ENCODE peak calls at places on chromosomes 13 and 19, in eight cellular contexts. H is stomach, N is heart left ventricle, R is sigmoid colon, S is lower leg skin, P is GM12878, A is testis, E is esophagus muscularis mucosa. O is an unnamed sample.

GRCh38 chr13:114128624-114129522 is 3.5 kb downstream of the RASA3 start:
- DNase-seq in S (peak), H (peak), A (peak), N (peak), E (no peak), P (peak), R (peak), O (peak)

GRCh38 chr19:38989066-38989605 is 13.6 kb upstream of the FBXO17 start:
- DNase-seq in P (no peak), S (no peak), H (no peak), A (peak), R (no peak), E (no peak), N (no peak), O (no peak)

GRCh38 chr13:46982856-46983582 is 86.2 kb upstream of the HTR2A start:
- DNase-seq in R (no peak), N (no peak), H (no peak), S (no peak), E (no peak), P (peak), A (no peak), O (no peak)

GRCh38 chr19:29475469-29475868 is 50.3 kb upstream of the VSTM2B start:
- DNase-seq in H (no peak), A (no peak), E (peak), S (no peak), P (no peak), R (no peak), N (no peak), O (no peak)

GRCh38 chr13:72545030-72545719 is 182.3 kb downstream of the MZT1 start:
- DNase-seq in S (no peak), P (no peak), R (no peak), A (no peak), E (no peak), H (no peak), N (no peak), O (no peak)

GRCh38 chr19:42433503-42434260 is 6.5 kb upstream of the LIPE start:
- DNase-seq in N (peak), R (no peak), A (peak), S (peak), P (no peak), H (peak), E (no peak), O (peak)

GRCh38 chr19:748274-748598 is 2.7 kb upstream of the MISP start:
- DNase-seq in S (no peak), P (no peak), N (no peak), E (no peak), A (no peak), R (no peak), H (peak), O (no peak)

GRCh38 chr13:21573920-21574712 is 29.9 kb downstream of the MICU2 start:
- DNase-seq in S (no peak), H (no peak), N (no peak), A (no peak), E (no peak), R (no peak), P (no peak), O (no peak)

GRCh38 chr19:43229315-43229714 is 23.9 kb upstream of the PSG4 start:
- DNase-seq in R (no peak), A (no peak), S (no peak), N (no peak), P (no peak), H (no peak), E (no peak), O (no peak)

GRCh38 chr19:53927745-53928144 is 18.7 kb downstream of the CACNG7 start:
- DNase-seq in E (no peak), A (peak), H (no peak), S (no peak), R (no peak), N (no peak), P (no peak), O (no peak)

GRCh38 chr13:44414771-44415170 is 41.1 kb downstream of the SERP2 start:
- DNase-seq in R (no peak), A (peak), P (no peak), E (no peak), S (no peak), N (no peak), H (no peak), O (no peak)

GRCh38 chr13:40586886-40587285 is 79.6 kb downstream of the FOXO1 start:
- DNase-seq in N (no peak), A (no peak), P (no peak), S (no peak), H (no peak), R (no peak), E (no peak), O (no peak)

GRCh38 chr13:60869941-60870613 is 473.1 kb downstream of the TDRD3 start:
- DNase-seq in S (no peak), E (no peak), N (peak), A (no peak), H (no peak), R (no peak), P (no peak), O (no peak)

GRCh38 chr19:41299755-41300089 is 10.2 kb upstream of the CCDC97 start:
- DNase-seq in E (no peak), S (peak), H (peak), R (peak), A (no peak), P (no peak), N (peak), O (no peak)

GRCh38 chr19:8392017-8392591 is 1.9 kb downstream of the RAB11B start:
- DNase-seq in H (peak), R (peak), S (no peak), A (peak), P (no peak), N (peak), E (no peak), O (no peak)

GRCh38 chr19:39082745-39083598 is 1.2 kb upstream of the ACP7 start:
- DNase-seq in R (no peak), S (no peak), H (no peak), A (no peak), P (no peak), N (no peak), E (no peak), O (no peak)

GRCh38 chr13:37747071-37747612 is 122.4 kb downstream of the TRPC4 start:
- DNase-seq in S (no peak), A (no peak), E (no peak), R (no peak), N (no peak), H (no peak), P (no peak), O (no peak)

GRCh38 chr19:42386974-42387707 is 3.0 kb downstream of the CNFN start:
- DNase-seq in S (peak), A (peak), N (peak), R (peak), E (no peak), H (peak), P (no peak), O (peak)

GRCh38 chr19:55698256-55698655 is 23.2 kb downstream of the EPN1 start:
- DNase-seq in R (peak), A (no peak), P (no peak), N (peak), S (no peak), E (no peak), H (no peak), O (no peak)

GRCh38 chr19:28737021-28737525 is 475.9 kb downstream of the UQCRFS1 start:
- DNase-seq in A (no peak), R (no peak), N (no peak), P (peak), E (no peak), S (no peak), H (no peak), O (peak)

GRCh38 chr13:109737046-109737573 is 49.3 kb downstream of the IRS2 start:
- DNase-seq in R (no peak), S (no peak), P (no peak), A (no peak), N (peak), E (no peak), H (no peak), O (no peak)

GRCh38 chr13:44417876-44418275 is 44.3 kb downstream of the SERP2 start:
- DNase-seq in N (no peak), P (no peak), E (no peak), A (no peak), R (no peak), S (no peak), H (no peak), O (no peak)

GRCh38 chr13:40992678-40993077 is 26.4 kb downstream of the ELF1 start:
- DNase-seq in H (no peak), R (no peak), S (no peak), P (no peak), E (no peak), A (no peak), N (no peak), O (no peak)

GRCh38 chr13:95087746-95088305 is 213.4 kb downstream of the ABCC4 start:
- DNase-seq in N (no peak), S (no peak), E (no peak), P (no peak), A (no peak), H (no peak), R (no peak), O (no peak)

GRCh38 chr19:49614096-49614857 is 23.3 kb downstream of the PRR12 start:
- DNase-seq in P (no peak), S (no peak), E (no peak), H (no peak), A (no peak), N (no peak), R (no peak), O (peak)

GRCh38 chr19:30752201-30752600 is 380.0 kb downstream of the ZNF536 start:
- DNase-seq in A (no peak), S (no peak), R (no peak), N (no peak), H (no peak), E (peak), P (no peak), O (no peak)

GRCh38 chr19:17553256-17553655 is 2.2 kb upstream of the COLGALT1 start:
- DNase-seq in R (peak), S (peak), H (no peak), N (peak), E (no peak), A (peak), P (no peak), O (no peak)

GRCh38 chr13:94535231-94535630 is 55.7 kb upstream of the DCT start:
- DNase-seq in H (no peak), N (no peak), S (no peak), R (no peak), A (no peak), E (no peak), P (no peak), O (no peak)

GRCh38 chr13:87376081-87376480 is 295.1 kb upstream of the SLITRK5 start:
- DNase-seq in S (no peak), H (no peak), A (no peak), N (no peak), E (no peak), P (no peak), R (no peak), O (peak)

GRCh38 chr19:2061936-2062729 is 11.1 kb upstream of the MKNK2 start:
- DNase-seq in A (no peak), P (no peak), H (no peak), S (no peak), N (no peak), R (no peak), E (no peak), O (no peak)

DNA sequence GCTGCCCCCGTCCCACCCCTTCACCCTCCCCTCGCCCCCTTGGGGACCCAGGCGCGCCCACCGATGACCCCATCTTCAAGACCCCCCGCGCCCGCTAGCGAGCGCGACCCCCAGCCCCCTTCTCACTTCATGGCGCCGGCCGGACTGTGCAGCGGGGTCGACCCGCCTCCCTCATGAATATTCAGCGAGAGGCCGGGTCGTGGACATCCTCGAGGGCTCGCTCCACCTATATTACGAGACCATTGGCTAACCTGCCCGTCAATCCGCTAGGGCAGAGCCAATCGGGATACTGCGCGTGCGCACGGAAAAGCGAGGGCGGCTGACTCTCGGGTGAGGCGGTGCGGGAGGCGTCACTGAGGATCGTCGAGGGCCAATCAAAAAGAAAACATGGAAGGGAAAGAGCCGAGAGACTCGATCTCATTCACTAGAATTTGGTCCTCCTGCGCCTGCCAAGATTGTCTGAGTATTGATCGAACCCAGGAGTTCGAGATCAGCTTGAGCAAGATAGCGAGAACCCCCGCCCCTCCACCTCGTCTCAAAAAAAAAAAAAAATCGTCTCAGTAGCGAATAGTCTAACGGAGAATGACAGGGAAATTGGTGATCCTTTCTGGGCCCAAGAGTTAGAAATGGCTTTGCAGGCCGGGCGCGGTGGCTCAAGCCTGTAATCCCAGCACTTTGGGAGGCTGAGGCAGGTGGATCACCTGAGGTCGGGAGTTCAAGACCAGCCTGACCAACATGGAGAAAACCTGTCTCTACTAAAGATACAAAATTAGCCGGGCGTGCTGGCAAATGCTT is at the start of gene ERCC2:
- DNase-seq in E (peak), N (peak), S (peak), R (peak), H (peak), A (peak), P (peak), O (peak)
- TF ChIP-seq POLR2A in E (no peak), N (peak), S (no peak), R (no peak), H (no peak), A (no peak), P (peak), O (peak)

GRCh38 chr19:13954185-13954584 is 1.9 kb downstream of the DCAF15 start:
- DNase-seq in P (no peak), R (peak), E (no peak), S (no peak), N (no peak), H (no peak), A (no peak), O (no peak)

GRCh38 chr19:13951799-13952153 is 533 bp upstream of the DCAF15 start:
- DNase-seq in N (no peak), R (no peak), P (no peak), H (no peak), E (no peak), A (no peak), S (no peak), O (no peak)

GRCh38 chr19:13952154-13953020 is at the start of gene DCAF15:
- DNase-seq in S (peak), P (peak), E (peak), N (peak), H (peak), A (peak), R (peak), O (peak)

GRCh38 chr19:13951043-13951442 is 1.3 kb upstream of the DCAF15 start:
- DNase-seq in A (no peak), S (no peak), E (no peak), N (no peak), P (no peak), H (no peak), R (no peak), O (no peak)

DNA sequence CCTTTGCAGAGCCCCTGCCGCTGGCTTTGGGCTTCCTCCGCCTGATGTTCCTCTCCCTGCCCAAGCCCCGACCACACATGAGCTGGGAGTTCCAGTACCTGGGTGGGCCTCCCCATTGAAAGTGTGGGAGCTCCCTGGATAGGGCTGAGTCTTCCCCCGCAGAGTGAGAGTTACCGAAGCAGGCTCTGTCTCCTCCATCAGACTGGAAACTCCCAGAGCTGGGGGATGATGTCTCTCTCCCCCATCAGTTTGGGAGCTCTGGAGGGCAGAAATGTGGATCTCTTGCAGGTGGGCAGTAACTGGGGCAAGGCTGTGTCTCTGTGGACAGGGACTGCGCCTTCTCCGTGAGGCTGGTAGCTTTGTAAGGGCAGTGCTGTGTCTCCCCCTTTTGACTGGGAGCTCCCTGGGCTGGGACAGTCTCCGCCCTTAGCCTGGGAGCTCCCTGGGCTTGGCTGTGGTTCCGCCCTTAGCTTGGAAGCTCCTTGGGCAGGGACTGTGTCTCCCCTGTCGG is 767 bp downstream of the DCAF15 start:
- DNase-seq in E (no peak), H (peak), A (peak), N (peak), R (peak), P (no peak), S (peak), O (peak)
- TF ChIP-seq POLR2A in E (no peak), H (no peak), A (no peak), N (no peak), R (peak), P (no peak), S (no peak), O (peak)

GRCh38 chr19:3358919-3359849 is 7.2 kb upstream of the NFIC start:
- DNase-seq in N (peak), S (no peak), P (no peak), H (peak), R (peak), A (peak), E (no peak), O (peak)
- TF ChIP-seq POLR2A in N (no peak), S (no peak), P (peak), H (no peak), R (peak), A (no peak), E (peak), O (peak)

GRCh38 chr19:7161292-7161691 is 91.8 kb downstream of the ZNF557 start:
- DNase-seq in N (no peak), H (no peak), S (no peak), R (peak), P (no peak), E (no peak), A (no peak), O (no peak)
- TF ChIP-seq POLR2A in N (no peak), H (no peak), S (no peak), R (no peak), P (no peak), E (no peak), A (no peak), O (no peak)

DNA sequence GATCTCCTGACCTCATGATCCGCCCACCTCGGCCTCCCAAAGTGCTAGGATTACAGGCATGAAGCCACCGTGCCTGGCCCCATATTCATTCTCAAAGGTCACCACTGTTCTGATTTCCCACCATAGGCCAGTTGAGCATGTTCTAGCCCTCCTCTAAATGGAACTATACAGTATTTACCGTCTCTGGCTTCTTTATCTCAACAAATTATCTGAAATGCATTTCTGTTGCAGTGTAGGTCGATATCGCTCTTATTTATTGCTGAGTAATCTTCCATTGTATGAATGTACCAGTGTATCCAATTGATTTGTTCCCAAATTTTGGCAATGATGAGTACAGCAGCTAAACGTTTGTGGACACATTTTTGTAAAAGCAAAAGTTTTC is 15.4 kb downstream of the SLC1A5 start:
- DNase-seq in N (no peak), A (no peak), S (no peak), R (no peak), E (no peak), P (no peak), H (no peak), O (no peak)
- TF ChIP-seq POLR2A in N (no peak), A (no peak), S (no peak), R (no peak), E (no peak), P (no peak), H (no peak), O (no peak)

DNA sequence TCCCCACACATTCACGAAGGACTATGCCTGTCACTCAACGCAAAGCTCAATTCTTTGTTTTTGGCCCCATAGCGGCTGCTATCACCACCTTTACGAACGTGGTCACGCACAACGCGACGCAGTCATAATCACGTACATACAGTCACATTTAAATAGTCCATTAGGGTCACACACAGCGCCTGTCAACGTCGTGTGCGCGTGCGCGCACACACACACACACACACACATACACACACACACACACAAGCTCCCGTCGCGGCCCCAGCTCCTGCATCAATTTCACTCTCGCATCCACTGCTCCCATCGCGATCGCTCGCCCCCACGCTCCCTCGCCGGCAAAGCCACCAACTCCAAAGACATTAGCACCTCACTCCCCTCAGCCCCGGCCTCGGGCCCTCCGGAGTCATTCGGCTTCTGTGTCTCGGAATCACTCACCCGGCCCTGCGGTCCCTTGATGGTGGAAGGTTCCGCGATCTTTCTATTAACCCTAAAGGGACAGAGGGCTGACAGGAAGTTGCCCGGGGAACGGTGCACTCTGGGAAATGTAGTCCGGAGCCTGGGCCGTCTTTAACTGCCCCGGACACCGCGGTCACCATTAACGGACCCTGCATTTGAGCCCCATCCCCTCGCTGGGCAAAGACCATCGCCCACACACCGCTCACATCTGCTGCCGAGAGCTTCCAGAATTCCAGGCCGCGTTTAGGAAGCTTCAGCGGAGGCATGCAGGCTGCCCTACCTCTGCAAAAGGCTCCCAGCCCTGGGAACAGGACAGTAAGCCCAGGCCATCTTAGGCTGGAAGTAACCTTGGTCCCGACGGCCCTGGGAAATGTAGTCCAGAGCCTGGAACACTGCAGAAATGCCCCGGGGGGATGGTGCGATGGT is at the start of gene ZNF790:
- DNase-seq in H (peak), E (peak), R (peak), A (peak), N (peak), P (peak), S (peak), O (peak)
- TF ChIP-seq POLR2A in H (no peak), E (no peak), R (peak), A (no peak), N (peak), P (peak), S (no peak), O (no peak)

DNA sequence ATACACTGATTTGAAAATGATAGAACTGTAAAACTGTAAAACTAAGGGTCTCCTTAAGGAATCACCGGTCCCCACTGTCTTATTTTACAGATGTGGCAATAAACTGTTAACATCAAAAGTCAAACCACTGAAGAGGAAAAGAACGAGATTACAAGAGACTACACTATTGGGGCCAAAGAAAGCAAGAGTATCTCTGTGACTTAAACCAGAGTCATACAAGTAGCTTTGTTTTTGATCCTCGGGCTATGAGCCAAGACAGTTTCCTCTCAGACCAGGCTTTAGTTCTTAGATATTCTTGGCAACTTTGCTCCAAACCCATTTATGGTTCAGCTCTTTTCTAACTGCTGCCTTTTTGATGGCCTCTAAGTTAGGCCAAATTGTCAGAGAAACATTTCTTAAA is 113.8 kb downstream of the TBC1D4 start:
- DNase-seq in N (no peak), R (no peak), A (peak), H (no peak), S (no peak), P (no peak), E (no peak), O (no peak)
- TF ChIP-seq POLR2A in N (no peak), R (no peak), A (no peak), H (no peak), S (no peak), P (no peak), E (no peak), O (no peak)

GRCh38 chr19:51796195-51796679 is 1.3 kb downstream of the FPR3 start:
- DNase-seq in R (no peak), S (no peak), H (no peak), N (no peak), A (no peak), E (no peak), P (no peak), O (no peak)
- TF ChIP-seq POLR2A in R (peak), S (no peak), H (no peak), N (peak), A (no peak), E (no peak), P (no peak), O (no peak)

O was measured in H54.